ENCODE peak calls at places on chromosomes 11 and 22, in four cellular contexts. A is A549, S is HepG2, Y is H1. R is an unnamed sample.

GRCh38 chr11:18270102-18270501 is 4.0 kb downstream of the SAA1 start:
- DNase-seq in A (no peak), S (no peak), Y (no peak), R (no peak)

GRCh38 chr11:128548655-128549255 is 38.6 kb downstream of the ETS1 start:
- DNase-seq in A (no peak), S (no peak), Y (no peak), R (no peak)

GRCh38 chr11:120089036-120090001 is 48.6 kb downstream of the TRIM29 start:
- DNase-seq in A (no peak), S (no peak), Y (no peak), R (no peak)

GRCh38 chr11:19703211-19703610 is 9.4 kb upstream of the NAV2 start:
- DNase-seq in A (no peak), S (no peak), Y (no peak), R (no peak)

GRCh38 chr11:68844801-68845200 is 3.1 kb upstream of the CPT1A start:
- DNase-seq in A (no peak), S (no peak), Y (no peak), R (no peak)

GRCh38 chr11:19472679-19473078 is 231.9 kb upstream of the E2F8 start:
- DNase-seq in A (no peak), S (no peak), Y (no peak), R (no peak)

GRCh38 chr11:117428856-117429229 is 101.2 kb downstream of the CEP164 start:
- DNase-seq in A (no peak), S (no peak), Y (no peak), R (peak)

GRCh38 chr11:102592634-102593581 is 32.2 kb downstream of the MMP20 start:
- DNase-seq in A (peak), S (peak), Y (no peak), R (peak)

GRCh38 chr11:65491614-65492386 is 7.0 kb upstream of the MALAT1 start:
- DNase-seq in A (peak), S (no peak), Y (no peak), R (peak)

GRCh38 chr11:8642226-8642625 is 40.2 kb downstream of the TRIM66 start:
- DNase-seq in A (no peak), S (no peak), Y (no peak), R (no peak)

GRCh38 chr11:130475426-130476053 is 27.1 kb downstream of the ADAMTS15 start:
- DNase-seq in A (no peak), S (no peak), Y (no peak), R (no peak)

GRCh38 chr22:37627545-37627944 is 11.9 kb upstream of the SH3BP1 start:
- DNase-seq in A (no peak), S (no peak), Y (no peak), R (no peak)

GRCh38 chr22:37843746-37844089 is 416 bp downstream of the ANKRD54 start:
- DNase-seq in A (no peak), S (no peak), Y (no peak), R (peak)

GRCh38 chr11:117378966-117379865 is 51.6 kb downstream of the CEP164 start:
- DNase-seq in A (no peak), S (no peak), Y (no peak), R (no peak)

GRCh38 chr11:12267921-12268320 is 109.5 kb upstream of the PARVA start:
- DNase-seq in A (no peak), S (no peak), Y (no peak), R (no peak)

GRCh38 chr11:86575208-86575855 is 97.1 kb downstream of the ME3 start:
- DNase-seq in A (no peak), S (no peak), Y (no peak), R (no peak)

GRCh38 chr22:24512043-24512442 is 16.9 kb downstream of the UPB1 start:
- DNase-seq in A (no peak), S (no peak), Y (no peak), R (no peak)

GRCh38 chr11:62664405-62665074 is 470 bp downstream of the C11orf98 start:
- DNase-seq in A (peak), S (peak), Y (no peak), R (peak)

GRCh38 chr11:32430586-32431357 is 4.6 kb downstream of the WT1 start:
- DNase-seq in A (no peak), S (no peak), Y (no peak), R (no peak)

GRCh38 chr22:23514317-23515038 is 65.6 kb downstream of the IGLL1 start:
- DNase-seq in A (no peak), S (no peak), Y (no peak), R (peak)

GRCh38 chr11:2700415-2701211 is 819 bp upstream of the KCNQ1OT1 start:
- DNase-seq in A (peak), S (peak), Y (no peak), R (peak)

GRCh38 chr11:126405906-126406305 is 50.4 kb downstream of the ST3GAL4 start:
- DNase-seq in A (no peak), S (no peak), Y (no peak), R (no peak)

GRCh38 chr11:88231894-88232482 is 56.7 kb upstream of the RAB38 start:
- DNase-seq in A (peak), S (peak), Y (no peak), R (no peak)

GRCh38 chr11:130029137-130029536 is 26.5 kb upstream of the PRDM10 start:
- DNase-seq in A (no peak), S (peak), Y (no peak), R (no peak)

GRCh38 chr11:71215372-71215965 is 36.9 kb downstream of the SHANK2 start:
- DNase-seq in A (no peak), S (no peak), Y (no peak), R (no peak)

GRCh38 chr11:11983427-11983826 is 25.0 kb downstream of the DKK3 start:
- DNase-seq in A (no peak), S (no peak), Y (no peak), R (no peak)

GRCh38 chr11:108606495-108607160 is 13.1 kb upstream of the EXPH5 start:
- DNase-seq in A (no peak), S (no peak), Y (no peak), R (no peak)

GRCh38 chr22:40911772-40912171 is 39.4 kb upstream of the RBX1 start:
- DNase-seq in A (no peak), S (no peak), Y (no peak), R (no peak)

GRCh38 chr11:110147965-110148709 is 54.9 kb downstream of the ZC3H12C start:
- DNase-seq in A (peak), S (no peak), Y (no peak), R (no peak)

GRCh38 chr11:61369372-61370348 is 7.5 kb downstream of the TMEM138 start:
- DNase-seq in A (no peak), S (peak), Y (no peak), R (no peak)

GRCh38 chr11:8351223-8351622 is 87.5 kb upstream of the LMO1 start:
- DNase-seq in A (no peak), S (no peak), Y (no peak), R (no peak)

GRCh38 chr22:31248138-31248745 is 36.1 kb downstream of the LIMK2 start:
- DNase-seq in A (no peak), S (no peak), Y (peak), R (peak)

GRCh38 chr11:46315783-46316563 is 31.3 kb upstream of the DGKZ start:
- DNase-seq in A (no peak), S (no peak), Y (no peak), R (no peak)

GRCh38 chr11:63869686-63870085 is 30.8 kb downstream of the MARK2 start:
- DNase-seq in A (no peak), S (no peak), Y (no peak), R (no peak)

GRCh38 chr22:39132281-39132680 is 20.2 kb downstream of the CBX7 start:
- DNase-seq in A (no peak), S (no peak), Y (no peak), R (no peak)

GRCh38 chr22:39130892-39131855 is 21.3 kb downstream of the CBX7 start:
- DNase-seq in A (no peak), S (peak), Y (no peak), R (no peak)

GRCh38 chr22:39133871-39134270 is 18.6 kb downstream of the CBX7 start:
- DNase-seq in A (no peak), S (no peak), Y (no peak), R (no peak)

GRCh38 chr22:39134366-39135091 is 18.0 kb downstream of the CBX7 start:
- DNase-seq in A (no peak), S (no peak), Y (no peak), R (no peak)

GRCh38 chr22:39132871-39133524 is 19.5 kb downstream of the CBX7 start:
- DNase-seq in A (no peak), S (no peak), Y (no peak), R (no peak)
- TF ChIP-seq PHF8 in A (no peak), S (no peak), Y (no peak), R (no peak)

DNA sequence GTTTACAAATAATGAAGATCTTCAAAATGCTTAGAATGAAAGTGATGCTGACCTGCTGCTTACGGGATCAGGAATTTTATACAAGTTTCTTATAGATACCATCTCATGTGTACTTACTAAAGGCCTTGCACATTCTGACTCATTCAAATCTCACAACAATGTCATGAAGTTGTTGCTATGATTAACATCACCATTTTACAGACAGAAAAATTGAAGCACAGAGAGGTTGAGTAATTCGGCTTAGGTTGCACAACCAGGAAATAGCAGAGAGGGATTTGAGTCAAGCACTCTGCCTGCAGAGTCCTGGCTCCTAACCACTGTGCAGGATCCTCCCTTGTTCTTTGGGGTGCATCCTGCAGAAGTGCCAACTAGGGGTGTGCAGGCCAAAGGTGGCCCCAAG is 471.9 kb downstream of the MIAT start:
- DNase-seq in A (peak), S (no peak), Y (no peak), R (no peak)
- TF ChIP-seq PHF8 in A (no peak), S (no peak), Y (no peak), R (no peak)

DNA sequence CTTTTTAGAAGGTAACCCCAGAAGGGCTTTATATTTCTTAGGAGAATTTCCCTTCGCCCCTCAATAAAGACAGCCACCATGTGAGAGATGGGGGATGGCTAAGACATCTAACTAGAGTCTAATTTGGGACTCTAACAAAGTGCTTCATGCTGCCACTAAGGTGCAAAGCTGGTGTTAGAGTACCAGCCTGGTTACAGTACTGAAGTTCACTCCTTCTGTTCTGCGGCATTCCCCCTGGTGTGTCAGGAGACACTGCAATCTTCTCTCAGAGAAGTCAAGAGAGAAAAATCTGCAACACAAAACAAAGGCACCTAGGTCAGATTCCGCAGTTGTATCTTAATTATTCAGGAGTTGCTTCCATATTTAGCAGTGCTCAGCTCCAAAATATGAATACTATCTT is 603.0 kb upstream of the CADM1 start:
- DNase-seq in A (no peak), S (no peak), Y (no peak), R (no peak)
- TF ChIP-seq PHF8 in A (no peak), S (no peak), Y (no peak), R (no peak)

DNA sequence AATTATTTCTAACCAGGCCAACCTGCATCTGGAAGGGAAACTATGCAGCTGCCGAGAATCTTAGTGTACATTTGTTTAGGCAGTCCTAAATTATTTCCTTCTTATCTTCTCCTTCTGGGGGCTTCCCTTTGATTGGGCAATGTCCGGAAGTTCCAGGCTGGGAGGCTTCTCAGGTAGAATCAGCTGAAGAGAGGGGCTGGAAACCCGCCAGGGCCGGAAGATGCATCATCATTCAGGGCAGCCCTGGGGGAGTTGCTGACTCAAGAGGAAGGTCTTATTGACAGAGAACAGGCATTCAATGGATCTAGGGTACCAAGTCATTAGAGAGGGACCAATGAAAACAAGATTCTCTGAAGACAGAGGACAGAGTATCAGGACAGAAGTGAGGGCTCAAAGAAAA is 150.7 kb downstream of the BLID start:
- DNase-seq in A (peak), S (no peak), Y (no peak), R (no peak)
- TF ChIP-seq PHF8 in A (no peak), S (no peak), Y (no peak), R (no peak)

GRCh38 chr22:43275545-43275981 is 67.6 kb downstream of the SCUBE1 start:
- DNase-seq in A (no peak), S (peak), Y (no peak), R (peak)
- TF ChIP-seq PHF8 in A (no peak), S (no peak), Y (no peak), R (no peak)

R was measured in K562.